ENCODE peak calls at places on chromosomes 2 and 18, in nine cellular contexts. S, J, E, H, Z, K, X, Y and L are unnamed samples. For H3K9me3, the result is how much of the 10 kb centered on the place peaks cover.

GRCh38 chr2:46072146-46072820 is 224.9 kb upstream of the EPAS1 start:
- DNase-seq in S (no peak), J (no peak), E (no peak), H (no peak), Z (no peak), K (no peak), X (no peak), Y (no peak), L (no peak)

GRCh38 chr18:57931038-57931437 is 113.0 kb upstream of the NEDD4L start:
- DNase-seq in S (no peak), J (no peak), E (no peak), H (no peak), Z (no peak), K (no peak), X (no peak), Y (peak), L (no peak)

GRCh38 chr18:10207682-10208081 is 246.8 kb upstream of the APCDD1 start:
- DNase-seq in S (no peak), J (no peak), E (no peak), H (no peak), Z (no peak), K (no peak), X (no peak), Y (no peak), L (no peak)

GRCh38 chr2:228048838-228049490 is 132.5 kb downstream of the SPHKAP start:
- DNase-seq in S (no peak), J (no peak), E (peak), H (no peak), Z (peak), K (no peak), X (no peak), Y (peak), L (no peak)

GRCh38 chr2:121086450-121086849 is 198.6 kb downstream of the TFCP2L1 start:
- DNase-seq in S (no peak), J (no peak), E (no peak), H (no peak), Z (no peak), K (no peak), X (no peak), Y (no peak), L (no peak)

GRCh38 chr2:32832821-32833220 is 113.9 kb upstream of the LTBP1 start:
- DNase-seq in S (no peak), J (no peak), E (no peak), H (no peak), Z (no peak), K (no peak), X (no peak), Y (no peak), L (no peak)

GRCh38 chr2:102051659-102052366 is 60.1 kb downstream of the IL1R2 start:
- DNase-seq in S (no peak), J (no peak), E (no peak), H (no peak), Z (no peak), K (no peak), X (no peak), Y (no peak), L (no peak)

GRCh38 chr2:47274054-47274779 is 119.1 kb upstream of the STPG4 start:
- DNase-seq in S (no peak), J (no peak), E (peak), H (no peak), Z (no peak), K (no peak), X (no peak), Y (no peak), L (no peak)

GRCh38 chr2:173823540-173823939 is 141.6 kb downstream of the SP3 start:
- DNase-seq in S (no peak), J (no peak), E (no peak), H (no peak), Z (no peak), K (no peak), X (no peak), Y (no peak), L (no peak)

GRCh38 chr18:3153107-3153704 is 66.6 kb downstream of the MYOM1 start:
- DNase-seq in S (no peak), J (no peak), E (no peak), H (no peak), Z (no peak), K (no peak), X (no peak), Y (no peak), L (no peak)

GRCh38 chr18:3159830-3160229 is 59.9 kb downstream of the MYOM1 start:
- DNase-seq in S (no peak), J (no peak), E (no peak), H (no peak), Z (no peak), K (no peak), X (no peak), Y (no peak), L (no peak)

GRCh38 chr18:3157086-3157485 is 62.7 kb downstream of the MYOM1 start:
- DNase-seq in S (no peak), J (no peak), E (no peak), H (no peak), Z (no peak), K (no peak), X (no peak), Y (no peak), L (no peak)

GRCh38 chr18:3154214-3154613 is 65.6 kb downstream of the MYOM1 start:
- DNase-seq in S (no peak), J (no peak), E (no peak), H (no peak), Z (no peak), K (no peak), X (no peak), Y (no peak), L (no peak)

GRCh38 chr18:3156325-3156640 is 63.5 kb downstream of the MYOM1 start:
- DNase-seq in S (no peak), J (no peak), E (no peak), H (no peak), Z (no peak), K (no peak), X (no peak), Y (no peak), L (no peak)
- H3K9me3 ChIP-seq in S (under half), J (under half), E (under half), H (under half), Z (under half), K (under half), X (under half), Y (under half), L (under half)

DNA sequence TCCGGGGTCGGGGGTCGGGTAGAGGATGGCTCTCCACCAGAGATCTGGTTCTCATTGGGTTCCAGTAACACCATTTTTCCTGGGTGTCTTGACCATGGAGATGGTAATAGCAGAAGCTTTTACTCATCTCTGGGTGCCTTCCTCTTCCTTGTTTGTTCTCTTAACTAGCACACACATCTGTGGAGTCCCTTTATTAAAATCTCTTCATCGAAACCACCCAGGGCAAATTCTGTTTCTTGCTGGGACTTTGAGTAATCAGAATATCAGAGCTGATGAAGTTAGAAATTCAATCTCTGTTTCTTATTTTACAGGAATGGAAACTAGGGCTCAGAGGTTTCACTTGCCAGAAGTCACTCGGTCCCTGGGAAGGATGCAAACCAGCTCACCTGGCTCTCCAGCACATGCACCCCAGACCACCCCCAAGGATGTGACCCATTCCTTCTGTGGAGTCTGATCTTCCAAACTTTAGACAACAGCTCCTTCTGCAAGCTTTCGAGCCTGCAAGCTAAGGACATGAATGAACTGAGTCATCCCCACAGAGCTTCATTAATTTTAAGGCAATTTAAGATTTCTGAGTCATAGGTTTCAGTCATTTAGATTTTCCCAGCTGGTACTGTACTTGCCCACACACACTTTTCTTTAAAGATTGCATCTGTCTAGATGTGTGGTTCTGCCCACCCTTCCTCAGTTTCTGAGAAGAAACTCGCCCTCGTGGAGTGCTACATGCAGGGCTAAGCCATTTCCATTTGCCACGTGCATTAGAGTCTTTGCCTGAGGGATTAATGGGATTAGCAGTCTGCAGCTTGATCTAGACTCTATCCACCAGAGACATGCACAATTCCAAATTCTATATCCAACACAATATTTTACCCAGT is 14.7 kb upstream of the TRIB2 start:
- DNase-seq in S (no peak), J (no peak), E (no peak), H (no peak), Z (no peak), K (no peak), X (no peak), Y (no peak), L (no peak)
- H3K27ac ChIP-seq in S (no peak), J (no peak), E (no peak), H (peak), Z (peak), K (no peak), X (no peak), Y (no peak), L (no peak)

GRCh38 chr18:47964086-47964485 is 33.6 kb upstream of the SMAD2 start:
- DNase-seq in S (no peak), J (no peak), E (no peak), H (no peak), Z (no peak), K (no peak), X (no peak), Y (no peak), L (no peak)
- H3K9me3 ChIP-seq in S (under half), J (under half), E (under half), H (under half), Z (under half), K (under half), X (under half), Y (under half), L (under half)

GRCh38 chr2:128690869-128691268 is 372.2 kb upstream of the HS6ST1 start:
- DNase-seq in S (no peak), J (no peak), E (no peak), H (no peak), Z (no peak), K (no peak), X (no peak), Y (no peak), L (no peak)

GRCh38 chr2:128690431-128690830 is 371.8 kb upstream of the HS6ST1 start:
- DNase-seq in S (no peak), J (no peak), E (no peak), H (no peak), Z (no peak), K (no peak), X (no peak), Y (no peak), L (no peak)

GRCh38 chr2:128691526-128691925 is 372.9 kb upstream of the HS6ST1 start:
- DNase-seq in S (no peak), J (no peak), E (no peak), H (no peak), Z (no peak), K (no peak), X (no peak), Y (no peak), L (no peak)

GRCh38 chr2:128687551-128687945 is 368.9 kb upstream of the HS6ST1 start:
- DNase-seq in S (no peak), J (no peak), E (no peak), H (no peak), Z (no peak), K (no peak), X (no peak), Y (no peak), L (no peak)

DNA sequence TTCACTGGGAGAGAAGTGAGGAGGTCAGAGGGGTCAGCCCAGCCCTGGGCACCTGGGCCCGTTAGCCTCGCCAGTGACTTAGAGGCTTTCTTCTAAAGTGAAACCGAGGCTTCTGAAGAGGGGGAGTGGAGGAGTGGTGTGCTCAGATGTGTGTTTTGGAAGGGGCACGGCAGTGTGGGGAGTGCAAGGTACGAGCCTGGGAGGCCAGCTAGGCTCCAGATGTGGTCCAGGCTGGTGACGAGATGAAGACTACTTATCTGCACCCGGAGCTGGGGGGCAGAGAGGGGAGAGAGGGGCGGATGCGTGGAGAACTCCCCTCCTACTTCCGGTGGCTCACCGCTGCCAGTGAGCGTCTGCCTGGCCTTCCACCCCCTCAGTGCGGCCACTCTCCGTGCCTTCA is 371.3 kb upstream of the HS6ST1 start:
- DNase-seq in S (no peak), J (no peak), E (no peak), H (no peak), Z (no peak), K (no peak), X (no peak), Y (no peak), L (no peak)
- H3K27ac ChIP-seq in S (no peak), J (no peak), E (no peak), H (no peak), Z (no peak), K (no peak), X (no peak), Y (no peak), L (no peak)

DNA sequence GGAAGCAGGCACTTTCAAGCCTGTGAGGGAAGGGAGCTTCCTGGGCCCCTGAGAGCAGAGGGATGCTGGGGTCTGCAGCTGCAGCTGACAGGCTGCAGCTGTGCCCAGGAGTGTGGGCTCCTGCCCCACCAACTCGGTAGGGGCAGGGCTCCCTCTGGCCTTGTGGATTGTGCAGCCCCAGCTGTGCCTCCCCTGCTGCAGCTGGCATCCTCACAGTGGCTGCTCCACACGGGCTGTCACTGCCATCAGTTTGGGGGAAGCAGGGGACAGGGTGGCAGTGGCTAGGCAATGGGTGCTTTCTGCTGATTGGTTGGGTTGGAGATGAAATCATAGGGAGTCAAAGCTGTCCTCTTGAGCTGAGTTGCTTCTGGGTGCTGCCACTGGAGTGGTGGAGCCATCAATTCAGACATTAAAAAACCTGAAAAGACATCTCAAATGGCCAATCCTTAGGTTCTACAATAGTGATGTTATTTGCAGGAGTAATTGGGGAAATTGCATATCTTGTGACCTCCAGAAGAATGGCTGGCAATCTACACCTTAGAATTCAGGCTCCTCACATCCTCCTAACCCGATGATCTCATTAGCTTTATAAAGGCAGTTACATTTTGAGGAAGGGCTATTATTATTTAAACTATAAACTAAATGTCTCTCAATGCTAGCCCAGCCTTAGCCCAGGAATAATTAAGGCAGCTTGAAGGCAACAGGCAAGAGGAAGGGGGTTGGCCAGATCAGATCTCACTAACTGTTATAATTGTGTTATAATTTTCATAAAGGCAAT is 41.3 kb downstream of the FAM171B start:
- DNase-seq in S (peak), J (no peak), E (no peak), H (no peak), Z (no peak), K (no peak), X (no peak), Y (no peak), L (no peak)
- H3K9me3 ChIP-seq in S (under half), J (under half), E (under half), H (under half), Z (under half), K (under half), X (under half), Y (under half), L (under half)

DNA sequence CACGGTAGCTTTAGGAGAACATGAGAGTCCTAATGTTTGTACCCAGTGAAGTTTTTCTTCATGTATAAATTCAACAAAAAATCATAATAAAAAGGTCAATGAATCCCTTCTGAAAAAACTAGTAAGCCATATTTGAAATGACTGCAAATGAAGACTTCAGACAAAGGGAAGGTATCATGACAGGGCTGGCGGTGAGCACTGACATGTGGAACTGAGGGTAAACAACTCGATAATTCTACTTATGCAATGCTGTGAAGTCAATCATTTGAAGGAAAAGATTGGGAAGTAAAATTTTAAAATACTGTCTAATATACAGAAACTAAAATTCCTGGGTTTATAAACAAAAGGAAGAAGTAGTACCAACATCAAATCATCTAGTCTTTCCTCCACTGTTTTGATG is 190.2 kb upstream of the COPS8 start:
- DNase-seq in S (no peak), J (no peak), E (no peak), H (no peak), Z (no peak), K (no peak), X (no peak), Y (no peak), L (no peak)
- H3K27ac ChIP-seq in S (no peak), J (no peak), E (no peak), H (no peak), Z (no peak), K (no peak), X (no peak), Y (no peak), L (no peak)

DNA sequence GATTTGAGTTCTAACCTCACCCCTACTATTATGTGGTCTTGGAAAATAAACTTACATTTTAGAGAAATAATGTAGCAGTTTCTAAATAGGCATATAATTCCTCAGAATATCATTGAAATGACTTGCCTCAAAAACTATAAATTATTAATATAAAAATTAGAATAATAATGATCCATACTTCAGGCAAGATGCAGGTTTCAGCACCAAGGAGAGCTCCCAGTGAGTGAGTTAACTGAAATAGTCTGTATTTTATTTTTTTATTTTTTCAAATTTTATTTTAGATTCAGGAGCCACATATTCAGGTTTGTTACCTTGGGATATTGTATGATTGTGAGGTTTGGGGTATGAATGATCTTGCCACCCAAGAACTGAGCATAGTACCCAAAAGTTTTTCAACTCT is 472.2 kb upstream of the DCC start:
- DNase-seq in S (no peak), J (no peak), E (peak), H (no peak), Z (no peak), K (no peak), X (no peak), Y (peak), L (no peak)
- H3K9me3 ChIP-seq in S (under half), J (under half), E (under half), H (under half), Z (under half), K (under half), X (under half), Y (under half), L (under half)

DNA sequence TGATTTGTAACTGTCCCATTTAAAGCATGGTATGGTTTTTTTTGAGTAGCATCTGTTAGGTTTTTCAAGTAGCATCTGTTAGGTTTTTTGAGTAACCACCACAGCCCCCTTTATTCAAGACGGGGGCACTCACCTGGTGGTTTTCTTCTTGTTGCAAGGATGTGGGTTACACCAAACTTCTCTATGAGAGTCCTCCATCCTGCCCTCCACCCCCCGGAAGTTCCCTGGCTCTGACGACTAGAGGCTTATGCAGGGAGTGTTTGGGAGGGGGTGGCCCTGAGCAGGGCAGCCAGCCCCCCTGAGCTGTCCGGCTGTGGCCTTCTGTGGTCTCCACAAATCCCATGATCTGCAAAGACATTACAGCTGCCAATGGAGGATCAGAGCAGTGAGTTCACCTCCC is 39.3 kb downstream of the MTCL1 start:
- DNase-seq in S (no peak), J (no peak), E (no peak), H (no peak), Z (no peak), K (no peak), X (no peak), Y (peak), L (no peak)
- H3K27ac ChIP-seq in S (no peak), J (no peak), E (no peak), H (no peak), Z (no peak), K (no peak), X (no peak), Y (peak), L (no peak)

GRCh38 chr2:11977766-11978524 is 231.5 kb downstream of the LPIN1 start:
- DNase-seq in S (no peak), J (no peak), E (no peak), H (no peak), Z (no peak), K (no peak), X (no peak), Y (peak), L (no peak)
- H3K9me3 ChIP-seq in S (under half), J (under half), E (under half), H (under half), Z (under half), K (under half), X (under half), Y (under half), L (under half)